ENCODE peak calls at places on chromosomes 3 and 15, in six cellular contexts. J, U, O, B, Y and K are unnamed samples.
A peak's percentile ranks its signal among the peaks of the same experiment; 100 is the strongest.

GRCh38 chr15:39756806-39757522 is 25.7 kb downstream of the FSIP1 start:
- DNase-seq in J (no peak), B (peak; percentile 34), U (no peak), O (no peak), Y (no peak), K (peak; percentile 36)

GRCh38 chr3:123021388-123021787 is 6.2 kb downstream of the SEMA5B start:
- DNase-seq in B (no peak), Y (no peak), U (no peak), J (no peak), O (no peak), K (no peak)

GRCh38 chr15:66080791-66081475 is 172.6 kb downstream of the MEGF11 start:
- DNase-seq in B (no peak), J (peak; percentile 65), O (no peak), Y (no peak), U (no peak), K (no peak)

GRCh38 chr3:25452185-25452584 is 24.1 kb downstream of the RARB start:
- DNase-seq in O (no peak), U (no peak), B (no peak), J (no peak), Y (no peak), K (no peak)

GRCh38 chr15:95495033-95495541 is 835.4 kb upstream of the NR2F2 start:
- DNase-seq in B (no peak), O (peak; percentile 67), U (peak; percentile 75), Y (no peak), J (peak; percentile 57), K (no peak)

GRCh38 chr15:57220220-57220619 is 156.1 kb upstream of the CGNL1 start:
- DNase-seq in B (no peak), J (no peak), Y (no peak), O (no peak), U (no peak), K (no peak)

GRCh38 chr3:135444058-135444457 is 521.5 kb upstream of the PPP2R3A start:
- DNase-seq in B (no peak), O (no peak), J (no peak), Y (no peak), U (no peak), K (no peak)

GRCh38 chr3:76369170-76369569 is 583.8 kb upstream of the ZNF717 start:
- DNase-seq in Y (no peak), J (no peak), B (no peak), U (no peak), O (no peak), K (no peak)

GRCh38 chr15:94749848-94750617 is 518.7 kb downstream of the MCTP2 start:
- DNase-seq in O (no peak), Y (no peak), U (no peak), B (no peak), J (no peak), K (no peak)

DNA sequence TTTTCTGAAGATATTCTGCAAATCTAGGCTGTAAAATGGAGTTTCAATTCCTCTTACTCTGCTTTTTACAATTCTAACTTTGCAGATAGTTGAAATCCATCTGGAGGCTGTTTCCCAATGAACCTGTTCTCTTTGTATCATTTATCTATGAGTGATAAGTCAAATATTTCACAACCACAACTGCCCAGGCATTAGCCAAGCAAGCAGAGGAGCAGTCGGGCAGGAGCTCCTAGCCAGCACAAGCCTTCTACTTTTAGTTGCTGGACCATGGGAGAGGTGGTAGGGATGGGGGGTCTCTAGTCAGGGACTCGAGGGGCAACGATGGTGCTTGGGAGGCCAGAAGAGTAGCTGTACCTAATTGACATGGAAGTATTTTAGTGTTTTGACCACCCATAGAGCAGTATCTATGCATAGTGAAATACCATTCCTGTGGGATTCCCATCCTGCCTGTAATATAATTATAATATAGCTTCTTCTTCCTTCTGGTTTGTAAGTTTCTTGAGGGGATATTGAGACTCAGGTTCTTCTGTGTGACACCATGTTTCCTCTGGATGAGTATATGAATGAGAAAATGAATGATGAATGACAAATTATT is 353.5 kb upstream of the IL12A start:
- DNase-seq in J (no peak), O (no peak), Y (no peak), U (no peak), B (no peak), K (no peak)
- H3K27ac ChIP-seq in J (no peak overlapping the region), O (no peak overlapping the region), Y (no peak overlapping the region), U (no peak overlapping the region), B (no peak overlapping the region), K (no peak overlapping the region)

GRCh38 chr3:183149915-183150825 is 12.4 kb downstream of the LAMP3 start:
- DNase-seq in U (no peak), O (no peak), J (no peak), Y (no peak), B (no peak), K (no peak)
- H3K4me1 ChIP-seq in U (no peaks in the 10 kb centered on the region), O (no peaks in the 10 kb centered on the region), J (no peaks in the 10 kb centered on the region), Y (no peaks in the 10 kb centered on the region), B (no peaks in the 10 kb centered on the region), K (no peaks in the 10 kb centered on the region)

GRCh38 chr3:115989927-115990326 is 366.6 kb downstream of the GAP43 start:
- DNase-seq in J (no peak), U (no peak), O (no peak), Y (no peak), B (no peak), K (no peak)
- H3K27ac ChIP-seq in J (no peak overlapping the region), U (no peak overlapping the region), O (no peak overlapping the region), Y (no peak overlapping the region), B (no peak overlapping the region), K (no peak overlapping the region)

GRCh38 chr3:143843607-143844006 is 4.7 kb downstream of the SLC9A9 start:
- DNase-seq in O (no peak), U (no peak), J (no peak), Y (no peak), B (no peak), K (no peak)
- H3K4me1 ChIP-seq in O (peaks cover 13% of the 10 kb centered on the region), U (peaks cover 4% of the 10 kb centered on the region), J (peaks cover 8% of the 10 kb centered on the region), Y (peaks cover 15% of the 10 kb centered on the region), B (peaks cover 3% of the 10 kb centered on the region), K (no peaks in the 10 kb centered on the region)

DNA sequence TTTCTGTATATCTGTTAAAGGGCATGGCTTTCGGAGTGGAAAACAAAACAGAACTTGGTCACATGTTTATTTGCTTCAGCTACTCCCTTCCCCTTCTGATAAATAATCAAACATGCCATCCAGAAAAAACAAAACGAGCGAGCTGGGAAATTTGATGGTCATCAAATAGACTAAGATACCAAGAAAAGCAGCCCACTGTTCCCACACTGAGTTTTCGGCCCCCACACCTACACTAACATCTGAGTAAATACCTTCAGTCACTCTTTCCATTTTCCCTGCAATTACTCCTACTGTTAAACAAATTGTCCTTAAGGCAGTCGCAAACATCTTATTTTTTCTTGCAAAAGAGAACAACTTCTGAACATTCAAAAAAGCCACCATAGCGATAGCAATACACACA is 454.6 kb downstream of the FOXP1 start:
- DNase-seq in B (no peak), U (no peak), O (no peak), Y (no peak), J (no peak), K (no peak)
- H3K27ac ChIP-seq in B (peak overlapping the region; percentile 89), U (peak overlapping the region; percentile 98), O (peak overlapping the region; percentile 92), Y (peak overlapping the region; percentile 88), J (peak overlapping the region; percentile 89), K (peak overlapping the region; percentile 96)

DNA sequence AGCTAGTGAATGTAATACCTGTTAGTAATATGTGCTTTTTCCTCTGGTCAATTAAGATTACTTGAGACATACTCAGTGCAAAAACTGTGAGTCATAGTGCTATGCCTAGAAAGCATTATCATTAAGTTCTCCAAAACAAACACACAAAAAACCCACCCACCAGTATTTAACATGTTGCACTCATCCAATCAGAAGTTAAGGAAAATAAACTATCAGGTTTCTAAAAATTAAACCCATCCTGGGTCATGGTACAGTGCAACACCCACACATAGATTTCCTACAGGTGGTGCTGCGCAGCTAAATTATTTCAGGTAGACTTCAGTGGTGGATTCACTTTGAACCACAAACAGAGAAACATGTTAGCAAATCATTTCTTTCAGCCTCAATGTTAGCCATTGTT is 264.4 kb upstream of the VEPH1 start:
- DNase-seq in Y (no peak), J (no peak), U (no peak), B (no peak), O (no peak), K (no peak)
- H3K4me1 ChIP-seq in Y (no peaks in the 10 kb centered on the region), J (no peaks in the 10 kb centered on the region), U (no peaks in the 10 kb centered on the region), B (no peaks in the 10 kb centered on the region), O (no peaks in the 10 kb centered on the region), K (no peaks in the 10 kb centered on the region)